ENCODE peak calls at places on chromosomes 6 and 20, in five cellular contexts. M is SK-N-SH, J is GM12891, C is H1, E is HepG2. B is an unnamed sample.

GRCh38 chr6:140445474-140446004 is 1071.1 kb upstream of the CITED2 start:
- DNase-seq in M (no peak), J (no peak), C (no peak), E (no peak), B (no peak)

GRCh38 chr20:51628533-51629398 is 86.2 kb upstream of the NFATC2 start:
- DNase-seq in M (no peak), J (no peak), C (no peak), E (peak; percentile 90), B (no peak)

GRCh38 chr6:88982720-88983119 is 19.3 kb upstream of the RNGTT start:
- DNase-seq in M (peak; percentile 52), J (peak; percentile 10), C (no peak), E (peak; percentile 55), B (peak; percentile 13)

GRCh38 chr6:128311944-128312570 is 208.3 kb downstream of the PTPRK start:
- DNase-seq in M (no peak), J (no peak), C (no peak), E (no peak), B (no peak)

GRCh38 chr6:106187424-106187982 is 101.4 kb downstream of the PRDM1 start:
- DNase-seq in M (no peak), J (no peak), C (no peak), E (no peak), B (no peak)

GRCh38 chr20:50980071-50980681 is 21.6 kb downstream of the MOCS3 start:
- DNase-seq in M (no peak), J (no peak), C (no peak), E (peak; percentile 64), B (no peak)

GRCh38 chr20:53611449-53611894 is 17.8 kb upstream of the ZNF217 start:
- DNase-seq in M (peak; percentile 42), J (no peak), C (peak; percentile 37), E (no peak), B (no peak)

GRCh38 chr6:7692453-7692784 is 33.5 kb upstream of the BMP6 start:
- DNase-seq in M (no peak), J (no peak), C (no peak), E (no peak), B (no peak)

GRCh38 chr6:34664270-34664971 is 32.1 kb downstream of the ILRUN start:
- DNase-seq in M (no peak), J (no peak), C (no peak), E (peak; percentile 48), B (no peak)

GRCh38 chr6:7085911-7086310 is 21.9 kb upstream of the RREB1 start:
- DNase-seq in M (peak; percentile 65), J (no peak), C (no peak), E (no peak), B (no peak)

GRCh38 chr6:85403331-85404015 is 46.4 kb upstream of the NT5E start:
- DNase-seq in M (no peak), J (no peak), C (no peak), E (no peak), B (no peak)

GRCh38 chr6:137016366-137016765 is 28.4 kb downstream of the IL20RA start:
- DNase-seq in M (no peak), J (no peak), C (no peak), E (no peak), B (no peak)

GRCh38 chr6:157537518-157537917 is 156.5 kb downstream of the ZDHHC14 start:
- DNase-seq in M (no peak), J (no peak), C (no peak), E (no peak), B (no peak)

GRCh38 chr6:166167258-166167731 is 356 bp downstream of the TBXT start:
- DNase-seq in M (no peak), J (no peak), C (peak; percentile 81), E (no peak), B (no peak)

GRCh38 chr20:62358171-62358719 is 8.9 kb downstream of the LAMA5 start:
- DNase-seq in M (peak; percentile 79), J (no peak), C (no peak), E (no peak), B (no peak)

GRCh38 chr20:48831702-48832422 is 4.1 kb upstream of the PREX1 start:
- DNase-seq in M (no peak), J (no peak), C (no peak), E (no peak), B (no peak)

GRCh38 chr6:42028234-42029061 is 21.9 kb upstream of the TAF8 start:
- DNase-seq in M (no peak), J (no peak), C (no peak), E (no peak), B (no peak)
- TF ChIP-seq POLR2AphosphoS5 in M (no peak), J (no peak), C (no peak), E (no peak), B (no peak)

GRCh38 chr6:13763740-13764381 is 50.5 kb downstream of the MCUR1 start:
- DNase-seq in M (no peak), J (no peak), C (no peak), E (no peak), B (no peak)

GRCh38 chr6:13764996-13765395 is 49.4 kb downstream of the MCUR1 start:
- DNase-seq in M (no peak), J (no peak), C (no peak), E (no peak), B (no peak)

GRCh38 chr6:13761361-13762036 is 49.9 kb upstream of the RANBP9 start:
- DNase-seq in M (no peak), J (no peak), C (no peak), E (no peak), B (no peak)

GRCh38 chr6:13760948-13761347 is 49.3 kb upstream of the RANBP9 start:
- DNase-seq in M (no peak), J (no peak), C (no peak), E (no peak), B (no peak)

DNA sequence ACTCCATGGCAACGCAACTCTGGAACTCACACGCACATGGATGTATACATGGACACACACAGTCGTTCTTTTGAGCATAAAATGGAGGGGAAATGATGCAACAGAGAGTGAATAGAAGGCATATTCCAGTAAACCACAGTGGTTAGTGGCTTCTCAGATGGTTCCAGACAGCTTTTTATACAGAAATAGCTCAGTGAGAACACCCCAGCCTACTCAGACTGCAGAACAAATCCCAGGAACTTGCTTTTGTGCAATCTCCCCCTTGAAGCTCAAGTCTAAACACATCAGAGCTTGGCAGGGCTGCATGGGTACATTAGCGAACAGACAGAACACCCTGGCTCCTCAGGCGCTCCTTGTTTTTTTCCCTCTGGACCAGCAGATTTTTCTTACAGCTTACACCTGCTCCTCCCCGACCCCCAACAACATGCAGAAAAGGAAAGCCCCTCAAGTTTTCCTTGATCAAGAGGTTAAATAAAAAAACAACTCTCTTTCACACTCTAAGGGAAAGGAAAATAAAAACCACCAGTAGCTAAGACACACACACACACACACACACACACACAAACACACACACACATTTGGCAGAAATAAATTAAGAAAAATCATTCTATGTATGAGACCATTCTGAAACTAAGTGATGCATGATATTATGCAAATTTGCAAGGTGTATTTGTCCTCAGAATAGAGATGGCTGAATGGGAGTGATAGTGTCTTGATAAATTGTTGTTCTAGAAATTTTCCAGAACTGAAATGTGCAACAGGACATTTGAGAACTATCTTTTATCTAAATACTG is 51.2 kb upstream of the RANBP9 start:
- DNase-seq in M (no peak), J (no peak), C (no peak), E (no peak), B (no peak)
- TF ChIP-seq TAF1 in M (no peak), J (no peak), C (no peak), E (no peak), B (no peak)

DNA sequence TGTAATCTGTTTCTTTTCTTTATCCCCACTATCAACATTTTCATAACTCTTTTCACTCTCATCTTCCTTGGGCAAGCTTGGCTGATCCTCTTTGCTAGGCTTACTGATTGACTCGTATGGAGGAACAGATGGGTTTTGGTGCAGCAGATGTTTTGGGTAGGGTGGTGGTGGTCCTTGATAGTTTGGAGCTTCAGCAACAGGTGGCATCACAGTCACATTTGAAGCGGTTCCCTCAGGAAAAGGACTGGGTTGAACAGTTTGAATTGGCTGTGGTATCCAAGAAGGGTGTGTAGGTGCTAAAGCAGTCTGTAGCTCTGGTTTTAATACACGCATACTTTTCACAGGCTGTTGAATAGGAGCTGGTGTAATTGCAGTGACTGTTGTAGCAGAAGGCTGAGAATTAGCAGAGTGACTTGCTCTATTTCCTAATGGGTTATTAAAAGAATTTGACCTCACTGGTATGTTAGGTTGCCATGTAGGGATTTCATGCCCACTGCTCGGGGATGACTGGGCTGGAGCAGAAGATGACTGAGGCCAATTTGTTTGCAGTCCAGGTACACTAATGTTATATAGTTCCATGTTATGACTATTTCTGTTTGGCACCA is 34.5 kb downstream of the LATS1 start:
- DNase-seq in M (no peak), J (no peak), C (no peak), E (no peak), B (no peak)
- TF ChIP-seq POLR2AphosphoS5 in M (no peak), J (no peak), C (no peak), E (no peak), B (no peak)

GRCh38 chr20:23412026-23412425 is 9.3 kb downstream of the NAPB start:
- DNase-seq in M (no peak), J (no peak), C (no peak), E (peak; percentile 70), B (no peak)

GRCh38 chr20:23406880-23407279 is 14.4 kb downstream of the NAPB start:
- DNase-seq in M (no peak), J (no peak), C (no peak), E (no peak), B (no peak)

GRCh38 chr20:23407770-23408467 is 13.4 kb downstream of the NAPB start:
- DNase-seq in M (no peak), J (no peak), C (no peak), E (no peak), B (no peak)

GRCh38 chr20:23408957-23409356 is 12.3 kb downstream of the NAPB start:
- DNase-seq in M (no peak), J (no peak), C (no peak), E (no peak), B (no peak)

GRCh38 chr20:23409800-23410199 is 11.5 kb downstream of the NAPB start:
- DNase-seq in M (no peak), J (no peak), C (no peak), E (no peak), B (no peak)
- TF ChIP-seq TAF1 in M (no peak), J (no peak), C (no peak), E (no peak), B (no peak)

GRCh38 chr20:47656313-47656712 is 129.0 kb downstream of the SULF2 start:
- DNase-seq in M (no peak), J (no peak), C (no peak), E (no peak), B (no peak)
- TF ChIP-seq POLR2AphosphoS5 in M (no peak), J (no peak), C (no peak), E (no peak), B (no peak)

DNA sequence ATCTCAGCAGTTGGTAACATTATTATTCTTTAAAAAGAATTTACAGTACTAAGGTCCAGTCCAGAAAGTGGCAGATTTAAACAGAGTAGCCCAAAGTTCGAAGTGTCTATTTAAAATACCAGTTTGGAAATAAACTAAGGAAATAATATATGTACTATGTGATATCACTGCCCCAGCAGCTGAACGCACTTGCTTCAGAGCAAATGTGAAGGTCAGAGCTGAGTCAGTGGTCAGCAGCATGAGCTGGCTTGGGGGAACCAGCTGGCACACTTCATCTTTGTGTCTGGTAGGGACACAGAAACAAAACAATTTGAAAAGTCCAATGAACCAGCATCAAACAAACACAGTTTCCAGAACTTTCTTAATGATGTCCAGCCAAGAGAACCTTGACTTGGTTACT is 15.4 kb downstream of the TMEM14B start:
- DNase-seq in M (no peak), J (no peak), C (no peak), E (peak; percentile 38), B (no peak)
- TF ChIP-seq TAF1 in M (no peak), J (no peak), C (no peak), E (no peak), B (no peak)